ENCODE peak calls at places on chromosomes 3 and 15, in five cellular contexts. X is CD4-positive, alpha-beta T cell; R is HL-60; A is mammary epithelial cell; S is CD8-positive, alpha-beta T cell. P is an unnamed sample.

GRCh38 chr15:57334257-57334656 is 42.0 kb upstream of the CGNL1 start:
- DNase-seq in A (peak), R (no peak), S (no peak), X (no peak), P (no peak)

GRCh38 chr3:178665747-178666146 is 129.5 kb downstream of the KCNMB2 start:
- DNase-seq in S (no peak), A (no peak), R (no peak), X (no peak), P (no peak)

GRCh38 chr15:57646057-57646456 is 54.4 kb downstream of the MYZAP start:
- DNase-seq in S (no peak), X (no peak), A (no peak), R (no peak), P (no peak)

GRCh38 chr3:184058029-184058428 is 5.2 kb downstream of the HTR3C start:
- DNase-seq in S (no peak), R (no peak), A (peak), X (no peak), P (no peak)

GRCh38 chr3:78737988-78738387 is 1029.8 kb downstream of the ROBO1 start:
- DNase-seq in S (no peak), X (no peak), R (no peak), A (peak), P (no peak)

GRCh38 chr3:122679467-122680291 is 960 bp upstream of the PARP14 start:
- DNase-seq in S (no peak), A (peak), R (peak), X (peak), P (no peak)

GRCh38 chr3:114019486-114019885 is 36.8 kb downstream of the CCDC191 start:
- DNase-seq in R (no peak), A (no peak), X (no peak), S (no peak), P (no peak)

GRCh38 chr3:179301645-179302044 is 21.2 kb upstream of the ZNF639 start:
- DNase-seq in X (no peak), S (no peak), A (no peak), R (no peak), P (no peak)

GRCh38 chr15:89346516-89346915 is 11.9 kb upstream of the POLG start:
- DNase-seq in A (no peak), S (no peak), R (no peak), X (no peak), P (no peak)

GRCh38 chr15:43913941-43914340 is 87.1 kb downstream of the WDR76 start:
- DNase-seq in S (no peak), A (no peak), X (no peak), R (no peak), P (no peak)
- H3K27ac ChIP-seq in S (no peak), A (peak), X (no peak), R (no peak), P (peak)

DNA sequence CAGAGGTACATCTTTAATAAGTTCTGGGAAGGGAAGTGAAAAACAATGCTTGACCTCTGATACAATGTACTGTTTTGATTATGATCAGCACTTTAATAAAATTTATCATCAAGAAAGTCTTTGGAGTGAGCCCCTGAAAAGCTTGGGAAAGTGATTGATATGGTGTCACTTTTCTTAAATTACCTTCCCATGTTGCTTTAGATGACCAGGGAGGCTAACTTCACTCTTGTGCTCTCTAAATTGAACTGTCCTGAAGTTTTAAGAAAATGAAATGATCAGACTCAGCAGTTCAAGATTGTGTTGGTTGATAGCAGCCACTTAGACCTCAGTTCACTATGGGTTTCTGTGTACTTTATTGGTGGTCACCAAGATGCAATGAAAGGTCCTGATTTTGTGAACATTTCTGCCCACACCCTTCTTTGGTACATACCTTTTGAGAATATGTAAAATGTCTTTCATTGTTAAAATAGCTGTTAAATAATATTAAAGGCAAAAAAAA is 15.7 kb downstream of the TGFBR2 start:
- DNase-seq in R (no peak), S (no peak), A (no peak), X (no peak), P (no peak)
- H3K27ac ChIP-seq in R (no peak), S (no peak), A (no peak), X (peak), P (no peak)

GRCh38 chr3:186221733-186222378 is 113.0 kb upstream of the ETV5 start:
- DNase-seq in R (no peak), A (no peak), X (no peak), S (no peak), P (no peak)
- H3K27ac ChIP-seq in R (no peak), A (no peak), X (no peak), S (no peak), P (no peak)

DNA sequence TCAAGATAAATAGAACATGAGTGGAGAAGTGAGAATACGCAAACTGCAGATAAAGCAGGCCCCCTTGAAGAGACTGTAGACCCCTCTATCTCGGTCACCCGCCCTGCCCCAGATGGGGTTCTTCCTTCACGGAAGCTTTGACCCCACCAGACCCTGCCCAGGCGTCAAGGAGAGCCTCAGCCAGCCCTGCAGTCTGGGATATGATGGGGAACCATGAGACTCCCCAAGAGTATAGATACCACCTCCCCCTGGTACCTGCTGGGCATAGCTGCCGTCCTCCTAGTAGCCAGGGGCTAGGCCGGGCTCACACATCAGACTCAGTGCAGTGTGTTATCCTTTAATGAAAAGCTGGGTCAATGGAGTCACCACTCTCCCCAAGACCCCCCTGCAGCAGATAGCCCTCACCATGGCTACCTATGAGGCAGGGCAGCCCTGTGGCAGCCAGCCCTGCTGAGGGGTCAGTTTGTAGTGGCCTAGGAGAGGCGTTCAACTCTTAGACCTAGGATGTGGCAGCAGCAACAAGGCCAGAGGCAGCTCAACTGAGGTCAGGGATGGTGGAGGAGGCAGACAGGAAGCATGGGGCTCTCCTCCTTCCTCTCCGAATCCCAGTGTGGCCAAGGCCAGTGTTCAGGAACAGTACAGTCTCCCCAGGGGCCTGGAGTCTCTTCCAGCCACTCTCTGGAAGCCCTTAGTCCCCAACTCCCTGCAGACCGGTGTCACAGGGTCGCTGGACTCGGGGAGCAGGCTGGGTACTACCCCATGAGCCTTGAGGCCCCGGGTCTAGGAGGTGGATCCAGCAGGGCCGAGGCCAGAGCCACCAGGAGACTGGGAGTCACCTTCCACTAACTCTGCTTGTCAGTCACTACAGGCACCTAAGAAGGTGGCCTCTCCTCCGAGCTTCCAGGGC is 26.1 kb downstream of the PLXNB1 start:
- DNase-seq in X (no peak), S (no peak), R (no peak), A (no peak), P (no peak)
- H3K27ac ChIP-seq in X (no peak), S (no peak), R (no peak), A (no peak), P (no peak)

GRCh38 chr15:81379269-81379668 is 5.3 kb upstream of the TMC3 start:
- DNase-seq in X (no peak), A (no peak), R (no peak), S (no peak), P (no peak)
- H3K27ac ChIP-seq in X (no peak), A (no peak), R (no peak), S (no peak), P (no peak)

DNA sequence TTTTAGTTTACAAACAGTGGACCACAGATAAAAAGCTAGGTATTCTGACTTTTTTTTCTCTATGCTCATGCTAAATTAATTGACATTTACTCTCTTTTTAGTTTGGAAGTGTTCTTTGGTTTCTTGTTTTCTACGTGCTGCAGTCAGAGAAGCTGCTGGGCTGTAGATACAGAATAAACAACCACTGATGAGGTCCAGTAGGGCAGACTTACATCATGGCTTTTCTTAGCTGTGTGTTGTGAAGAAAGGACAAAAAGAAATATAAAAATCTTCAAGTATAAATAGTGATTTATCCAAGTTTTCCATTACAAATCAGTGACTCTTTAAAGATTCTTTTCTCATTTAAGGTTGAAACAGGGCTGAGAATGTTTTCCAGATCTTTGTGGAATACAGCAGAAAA is 122.2 kb downstream of the CMSS1 start:
- DNase-seq in X (no peak), A (no peak), R (no peak), S (no peak), P (no peak)
- H3K27ac ChIP-seq in X (no peak), A (no peak), R (no peak), S (no peak), P (no peak)

GRCh38 chr3:61547625-61548024 is 13.7 kb upstream of the PTPRG start:
- DNase-seq in R (no peak), X (no peak), S (no peak), A (no peak), P (no peak)
- H3K27ac ChIP-seq in R (no peak), X (no peak), S (no peak), A (no peak), P (no peak)

GRCh38 chr3:48472923-48473616 is 26.5 kb downstream of the ATRIP start:
- DNase-seq in X (peak), R (peak), S (peak), A (peak), P (peak)
- H3K27ac ChIP-seq in X (peak), R (peak), S (peak), A (peak), P (peak)

GRCh38 chr3:25508901-25509300 is 80.8 kb downstream of the RARB start:
- DNase-seq in S (no peak), R (no peak), A (peak), X (no peak), P (no peak)
- H3K27ac ChIP-seq in S (no peak), R (no peak), A (no peak), X (no peak), P (no peak)

GRCh38 chr3:185691622-185692021 is 105.5 kb downstream of the SENP2 start:
- DNase-seq in R (no peak), X (no peak), A (no peak), S (no peak), P (no peak)

GRCh38 chr3:185693985-185694675 is 108.0 kb downstream of the SENP2 start:
- DNase-seq in S (no peak), R (no peak), A (peak), X (no peak), P (no peak)

GRCh38 chr3:185685231-185686035 is 99.3 kb downstream of the SENP2 start:
- DNase-seq in R (no peak), X (no peak), S (no peak), A (no peak), P (no peak)

GRCh38 chr3:185687479-185687878 is 101.4 kb downstream of the SENP2 start:
- DNase-seq in R (no peak), X (no peak), S (no peak), A (peak), P (no peak)

GRCh38 chr3:185688808-185689207 is 102.7 kb downstream of the SENP2 start:
- DNase-seq in R (no peak), S (no peak), X (no peak), A (peak), P (peak)
- H3K27ac ChIP-seq in R (no peak), S (no peak), X (no peak), A (peak), P (no peak)

P was measured in caudate nucleus.